ENCODE peak calls at places on chromosomes 3 and 15, in four cellular contexts. One of them, this sample, is unnamed.

GRCh38 chr3:113136071-113136470 is 75.3 kb upstream of the BOC start:
- DNase-seq in AG04450: no peak
- DNase-seq in glomerular endothelial cell: no peak
- DNase-seq in GDM1: no peak
- DNase-seq in this sample: peak

GRCh38 chr3:39327053-39327745 is 2.3 kb upstream of the CCR8 start:
- DNase-seq in glomerular endothelial cell: no peak
- DNase-seq in AG04450: no peak
- DNase-seq in GDM1: no peak
- DNase-seq in this sample: no peak

GRCh38 chr15:50259276-50259675 is 6.2 kb downstream of the HDC start:
- DNase-seq in GDM1: no peak
- DNase-seq in glomerular endothelial cell: no peak
- DNase-seq in AG04450: no peak
- DNase-seq in this sample: no peak

GRCh38 chr3:173501941-173502489 is 104.5 kb downstream of the NLGN1 start:
- DNase-seq in AG04450: no peak
- DNase-seq in glomerular endothelial cell: no peak
- DNase-seq in GDM1: no peak
- DNase-seq in this sample: no peak

GRCh38 chr3:134496481-134497071 is 10.7 kb downstream of the CEP63 start:
- DNase-seq in GDM1: no peak
- DNase-seq in AG04450: no peak
- DNase-seq in glomerular endothelial cell: no peak
- DNase-seq in this sample: no peak

GRCh38 chr3:111541911-111542483 is at the start of gene CD96:
- DNase-seq in AG04450: no peak
- DNase-seq in glomerular endothelial cell: no peak
- DNase-seq in GDM1: no peak
- DNase-seq in this sample: no peak

GRCh38 chr15:31080618-31081017 is 20.9 kb downstream of the TRPM1 start:
- DNase-seq in GDM1: no peak
- DNase-seq in glomerular endothelial cell: no peak
- DNase-seq in AG04450: no peak
- DNase-seq in this sample: peak

GRCh38 chr3:17431004-17431403 is 311.4 kb downstream of the TBC1D5 start:
- DNase-seq in AG04450: peak
- DNase-seq in glomerular endothelial cell: no peak
- DNase-seq in GDM1: peak
- DNase-seq in this sample: peak

GRCh38 chr3:80734955-80735354 is 967.2 kb upstream of the ROBO1 start:
- DNase-seq in AG04450: no peak
- DNase-seq in GDM1: no peak
- DNase-seq in glomerular endothelial cell: no peak
- DNase-seq in this sample: peak

GRCh38 chr3:126517291-126517951 is at the start of gene UROC1:
- DNase-seq in AG04450: no peak
- DNase-seq in GDM1: no peak
- DNase-seq in glomerular endothelial cell: no peak
- DNase-seq in this sample: no peak

GRCh38 chr15:22903961-22904534 is 65.6 kb downstream of the NIPA2 start:
- DNase-seq in glomerular endothelial cell: no peak
- DNase-seq in AG04450: no peak
- DNase-seq in GDM1: no peak
- DNase-seq in this sample: no peak

GRCh38 chr15:97501291-97501690 is 459.2 kb upstream of the ARRDC4 start:
- DNase-seq in AG04450: no peak
- DNase-seq in glomerular endothelial cell: no peak
- DNase-seq in GDM1: peak
- DNase-seq in this sample: no peak

GRCh38 chr3:60645801-60646200 is 605.5 kb downstream of the FHIT start:
- DNase-seq in AG04450: no peak
- DNase-seq in glomerular endothelial cell: no peak
- DNase-seq in GDM1: no peak
- DNase-seq in this sample: no peak

GRCh38 chr15:67685008-67685599 is 140.2 kb upstream of the SKOR1 start:
- DNase-seq in glomerular endothelial cell: peak
- DNase-seq in GDM1: no peak
- DNase-seq in AG04450: no peak
- DNase-seq in this sample: peak

This sample was measured in dermis microvascular lymphatic vessel endothelial cell.